ENCODE peak calls at places on chromosomes 11 and 22, in five cellular contexts. H, X, V, E and J are unnamed samples.

GRCh38 chr22:39308614-39309363 is 10.6 kb downstream of the RPL3 start:
- DNase-seq in E (peak), V (no peak), X (peak), H (peak), J (no peak)

GRCh38 chr11:57459112-57460016 is 964 bp upstream of the RTN4RL2 start:
- DNase-seq in X (no peak), E (no peak), H (no peak), V (no peak), J (no peak)

GRCh38 chr22:38755155-38755910 is 465 bp downstream of the SUN2 start:
- DNase-seq in H (peak), E (peak), V (peak), X (peak), J (no peak)

GRCh38 chr22:44718418-44718817 is 16.4 kb downstream of the PRR5 start:
- DNase-seq in H (no peak), X (no peak), E (no peak), V (peak), J (no peak)

GRCh38 chr11:98561877-98562395 is 458.8 kb upstream of the CNTN5 start:
- DNase-seq in X (no peak), E (no peak), V (no peak), H (peak), J (no peak)

GRCh38 chr11:116072776-116073175 is 568.6 kb upstream of the CADM1 start:
- DNase-seq in X (no peak), H (no peak), V (peak), E (no peak), J (no peak)

GRCh38 chr22:18110194-18110943 is at the start of gene TUBA8:
- DNase-seq in X (peak), V (peak), H (peak), E (peak), J (no peak)

GRCh38 chr11:1556278-1557167 is 15.5 kb downstream of the DUSP8 start:
- DNase-seq in H (no peak), E (no peak), V (no peak), X (no peak), J (no peak)

GRCh38 chr22:44080936-44081853 is 57.1 kb downstream of the PARVB start:
- DNase-seq in V (peak), H (peak), X (peak), E (peak), J (peak)

GRCh38 chr11:13606701-13607100 is 61.8 kb upstream of the FAR1 start:
- DNase-seq in H (no peak), X (no peak), E (no peak), V (no peak), J (no peak)

GRCh38 chr11:11450744-11451362 is 97.8 kb upstream of the CSNK2A3 start:
- DNase-seq in E (peak), V (no peak), X (no peak), H (peak), J (no peak)

GRCh38 chr11:124075841-124076571 is 34.9 kb upstream of the OR10G7 start:
- DNase-seq in E (peak), H (peak), X (peak), V (no peak), J (no peak)

GRCh38 chr11:27812341-27812740 is 112.1 kb upstream of the BDNF start:
- DNase-seq in X (no peak), E (no peak), V (no peak), H (peak), J (no peak)

GRCh38 chr11:92882828-92883611 is 86.4 kb upstream of the MTNR1B start:
- DNase-seq in X (no peak), E (no peak), H (no peak), V (no peak), J (no peak)

GRCh38 chr11:121443688-121444275 is 8.3 kb upstream of the SORL1 start:
- DNase-seq in X (no peak), H (no peak), E (no peak), V (peak), J (no peak)

GRCh38 chr11:124917115-124917637 is 1.9 kb upstream of the HEPN1 start:
- DNase-seq in X (no peak), E (peak), H (peak), V (peak), J (no peak)

GRCh38 chr11:45537617-45538016 is 127.8 kb downstream of the CHST1 start:
- DNase-seq in H (no peak), X (no peak), V (no peak), E (no peak), J (no peak)

GRCh38 chr11:74749127-74749964 is 697 bp downstream of the RNF169 start:
- DNase-seq in H (peak), V (peak), X (peak), E (peak), J (no peak)

GRCh38 chr11:10310301-10310841 is 5.5 kb downstream of the ADM start:
- DNase-seq in X (peak), H (peak), E (no peak), V (no peak), J (no peak)

GRCh38 chr11:132844956-132845355 is 687.3 kb downstream of the OPCML start:
- DNase-seq in H (peak), X (no peak), E (peak), V (no peak), J (no peak)

GRCh38 chr11:66002648-66003225 is 434 bp downstream of the BANF1 start:
- DNase-seq in H (peak), V (no peak), X (no peak), E (no peak), J (no peak)

GRCh38 chr11:9362393-9362863 is 22.0 kb upstream of the IPO7 start:
- DNase-seq in E (no peak), V (no peak), H (no peak), X (no peak), J (no peak)

GRCh38 chr11:76266269-76266668 is 60.0 kb upstream of the WNT11 start:
- DNase-seq in V (no peak), H (peak), E (no peak), X (no peak), J (no peak)

GRCh38 chr11:46491661-46492331 is 100.2 kb upstream of the CHRM4 start:
- DNase-seq in V (no peak), H (peak), E (no peak), X (peak), J (no peak)

GRCh38 chr11:11155962-11156815 is 196.9 kb downstream of the CSNK2A3 start:
- DNase-seq in V (peak), X (no peak), H (no peak), E (peak), J (no peak)

DNA sequence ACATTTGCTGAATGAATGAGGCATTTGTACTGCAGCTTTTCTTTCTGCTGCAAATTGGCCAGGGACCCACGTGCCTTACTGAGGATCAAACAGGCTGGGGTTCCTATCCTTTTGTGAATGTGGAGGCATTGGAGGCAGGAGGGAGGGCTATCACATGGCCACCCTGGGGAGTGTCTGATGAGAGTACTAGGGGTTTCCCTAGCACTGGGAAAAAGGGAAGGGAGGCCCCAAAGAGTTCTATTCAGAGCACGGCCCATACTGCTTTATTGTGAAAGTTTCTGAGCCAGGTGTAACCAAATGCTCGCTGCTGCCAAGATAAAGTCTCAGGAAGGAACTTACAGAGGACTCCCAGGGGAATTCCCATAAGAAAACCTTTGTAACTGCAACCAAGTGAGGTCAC is 78.4 kb upstream of the ANO1 start:
- DNase-seq in E (no peak), H (peak), V (no peak), X (no peak), J (no peak)
- H3K27ac ChIP-seq in E (no peak), H (no peak), V (no peak), X (no peak), J (no peak)

GRCh38 chr11:88779551-88779950 is 286.2 kb downstream of the GRM5 start:
- DNase-seq in V (no peak), H (peak), X (no peak), E (no peak), J (no peak)
- H3K4me3 ChIP-seq in V (no peak), H (no peak), X (no peak), E (no peak), J (no peak)

DNA sequence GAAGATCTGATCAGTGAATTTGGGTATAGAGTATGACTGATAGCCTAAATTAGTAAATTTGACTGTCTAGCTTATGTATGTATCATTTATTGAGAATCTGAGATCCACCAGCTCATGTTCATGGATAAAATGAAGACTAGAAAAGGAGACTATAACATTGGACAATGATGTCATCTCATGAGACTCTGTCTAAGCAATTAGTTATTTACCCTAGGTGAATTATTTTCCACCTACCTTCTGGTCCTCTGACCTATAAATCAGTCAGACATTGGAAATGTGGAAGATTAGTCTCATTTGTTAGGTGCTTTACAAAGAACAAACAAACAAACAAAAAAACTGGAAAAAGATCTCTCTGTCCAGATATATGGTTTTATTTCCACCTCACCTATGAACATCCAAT is 38.7 kb upstream of the CALCA start:
- DNase-seq in V (no peak), H (no peak), X (no peak), E (no peak), J (no peak)
- TF ChIP-seq EZH2 in V (no peak), H (no peak), X (no peak), E (no peak), J (no peak)

GRCh38 chr11:112017538-112017937 is 7.7 kb upstream of the DLAT start:
- DNase-seq in V (no peak), H (peak), E (no peak), X (peak), J (no peak)

GRCh38 chr11:112013501-112014164 is 11.6 kb upstream of the DLAT start:
- DNase-seq in X (no peak), H (no peak), V (no peak), E (no peak), J (no peak)

GRCh38 chr11:112016088-112016764 is 9.0 kb upstream of the DLAT start:
- DNase-seq in E (peak), H (peak), X (no peak), V (no peak), J (no peak)

GRCh38 chr11:112016765-112017356 is 8.3 kb upstream of the DLAT start:
- DNase-seq in V (no peak), X (peak), H (peak), E (peak), J (no peak)

GRCh38 chr11:112012877-112013276 is 12.3 kb upstream of the DLAT start:
- DNase-seq in X (no peak), V (no peak), E (peak), H (peak), J (no peak)
- H3K27ac ChIP-seq in X (no peak), V (no peak), E (no peak), H (no peak), J (no peak)